ENCODE peak calls at places on chromosomes 3 and 15, in eight cellular contexts. W is H1, S is stomach, Q is PC-9, A is ovary, J is right lobe of liver, G is psoas muscle, T is bronchial epithelial cell. L is an unnamed sample.

GRCh38 chr3:133410191-133410892 is 10.5 kb downstream of the BFSP2 start:
- DNase-seq in J (no peak), G (no peak), A (no peak), W (no peak), Q (no peak), S (no peak), T (no peak), L (no peak)

GRCh38 chr3:140206196-140207040 is 271.4 kb downstream of the CLSTN2 start:
- DNase-seq in A (no peak), S (no peak), G (no peak), Q (peak; percentile 6), T (peak; percentile 37), W (no peak), J (no peak), L (no peak)

GRCh38 chr3:18951333-18951732 is 197.0 kb upstream of the KCNH8 start:
- DNase-seq in S (no peak), A (no peak), W (no peak), T (no peak), G (no peak), J (no peak), Q (no peak), L (no peak)

GRCh38 chr3:36697397-36698001 is 66.9 kb downstream of the DCLK3 start:
- DNase-seq in T (no peak), A (no peak), Q (no peak), W (no peak), G (no peak), S (no peak), J (no peak), L (no peak)

GRCh38 chr3:61924065-61924740 is 362.8 kb downstream of the PTPRG start:
- DNase-seq in G (peak; percentile 45), S (no peak), W (no peak), A (no peak), J (peak; percentile 88), Q (no peak), T (no peak), L (no peak)

GRCh38 chr3:189123595-189124387 is 48.0 kb upstream of the TPRG1 start:
- DNase-seq in W (no peak), J (peak; percentile 79), T (no peak), S (no peak), Q (no peak), G (peak; percentile 19), A (peak; percentile 54), L (no peak)

GRCh38 chr3:12198301-12198700 is 39.6 kb upstream of the TIMP4 start:
- DNase-seq in J (no peak), Q (no peak), W (no peak), A (no peak), G (no peak), S (no peak), T (peak; percentile 71), L (no peak)

GRCh38 chr15:88470625-88471372 is 3.3 kb downstream of the MRPS11 start:
- DNase-seq in S (no peak), Q (no peak), A (no peak), J (no peak), T (no peak), W (no peak), G (no peak), L (no peak)

GRCh38 chr3:115321396-115321795 is 174.3 kb upstream of the ZBTB20 start:
- DNase-seq in Q (no peak), A (no peak), G (no peak), W (no peak), S (no peak), T (peak; percentile 13), J (no peak), L (peak; percentile 58)

GRCh38 chr15:48191574-48192225 is at the start of gene CTXN2:
- DNase-seq in T (peak; percentile 8), Q (no peak), S (no peak), G (no peak), A (no peak), W (peak; percentile 54), J (no peak), L (no peak)

GRCh38 chr3:171532294-171532693 is 72.1 kb upstream of the TNIK start:
- DNase-seq in Q (no peak), T (no peak), A (no peak), G (no peak), J (no peak), W (no peak), S (no peak), L (no peak)

GRCh38 chr15:74180689-74181602 is 7.4 kb downstream of the ISLR start:
- DNase-seq in Q (no peak), A (peak; percentile 41), G (no peak), S (no peak), W (no peak), J (no peak), T (no peak), L (no peak)

GRCh38 chr15:74182131-74182530 is 8.6 kb downstream of the ISLR start:
- DNase-seq in Q (no peak), J (no peak), A (peak; percentile 27), T (no peak), S (no peak), W (no peak), G (no peak), L (no peak)

GRCh38 chr15:74185949-74186348 is 12.4 kb downstream of the ISLR start:
- DNase-seq in S (no peak), W (no peak), Q (no peak), A (no peak), J (no peak), T (peak; percentile 68), G (no peak), L (no peak)

GRCh38 chr15:74188216-74188615 is 14.4 kb downstream of the STRA6 start:
- DNase-seq in G (no peak), S (no peak), T (no peak), J (no peak), W (no peak), Q (no peak), A (no peak), L (no peak)

GRCh38 chr15:74184582-74185091 is 11.1 kb downstream of the ISLR start:
- DNase-seq in J (no peak), S (no peak), W (no peak), G (peak; percentile 11), Q (no peak), A (no peak), T (peak; percentile 42), L (no peak)
- H3K4me3 ChIP-seq in J (no peak overlapping the region), S (no peak overlapping the region), W (no peak overlapping the region), G (no peak overlapping the region), Q (no peak overlapping the region), A (no peak overlapping the region), T (no peak overlapping the region), L (no peak overlapping the region)

GRCh38 chr3:57855281-57855680 is 99.2 kb downstream of the SLMAP start:
- DNase-seq in J (no peak), A (no peak), Q (no peak), S (no peak), W (no peak), G (no peak), T (peak; percentile 42), L (no peak)

GRCh38 chr3:57852896-57853295 is 96.8 kb downstream of the SLMAP start:
- DNase-seq in W (no peak), S (no peak), G (no peak), T (peak; percentile 40), A (no peak), Q (no peak), J (no peak), L (peak; percentile 17)

GRCh38 chr3:57855943-57856342 is 99.8 kb downstream of the SLMAP start:
- DNase-seq in J (no peak), S (no peak), W (no peak), Q (no peak), T (no peak), A (no peak), G (no peak), L (no peak)

GRCh38 chr3:57851304-57851703 is 95.2 kb downstream of the SLMAP start:
- DNase-seq in T (no peak), W (no peak), J (no peak), Q (no peak), S (no peak), A (no peak), G (no peak), L (no peak)

DNA sequence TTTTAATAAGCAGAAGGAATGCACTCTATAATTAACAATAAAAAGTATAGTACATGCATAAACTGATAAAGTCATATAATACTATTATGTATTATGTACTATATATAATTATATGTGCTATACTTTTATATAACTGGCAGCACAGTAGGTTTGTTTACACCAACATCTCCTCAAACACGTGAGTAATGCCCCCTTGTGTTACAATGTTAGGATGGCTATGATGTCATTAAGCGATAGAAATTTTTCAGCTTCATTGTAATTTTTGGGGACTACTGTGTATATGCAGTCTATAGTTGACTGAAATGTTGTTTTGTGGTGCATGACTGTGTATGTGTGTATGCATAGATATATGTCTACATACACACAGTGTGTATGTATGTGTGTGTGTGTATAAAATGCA is 100.6 kb downstream of the SLMAP start:
- DNase-seq in W (no peak), S (no peak), J (no peak), T (peak; percentile 17), G (no peak), Q (no peak), A (no peak), L (no peak)
- TF ChIP-seq CTCF in W (no peak), S (no peak), J (peak; percentile 7), T (no peak), G (no peak), Q (peak; percentile 23), A (no peak), L (peak; percentile 23)

GRCh38 chr15:50380089-50380488 is 25.1 kb upstream of the GABPB1 start:
- DNase-seq in T (no peak), Q (no peak), A (no peak), G (no peak), J (no peak), S (no peak), W (no peak), L (no peak)
- H3K36me3 ChIP-seq in T (no peaks in the 10 kb centered on the region), Q (no peaks in the 10 kb centered on the region), A (no peaks in the 10 kb centered on the region), G (no peaks in the 10 kb centered on the region), J (no peaks in the 10 kb centered on the region), S (no peaks in the 10 kb centered on the region), W (no peaks in the 10 kb centered on the region), L (no peaks in the 10 kb centered on the region)

GRCh38 chr3:168843481-168843880 is 747.8 kb upstream of the GOLIM4 start:
- DNase-seq in G (no peak), W (no peak), S (no peak), Q (no peak), A (no peak), T (no peak), J (no peak), L (no peak)

GRCh38 chr3:168850109-168850508 is 754.4 kb upstream of the GOLIM4 start:
- DNase-seq in S (no peak), A (no peak), T (peak; percentile 31), Q (no peak), W (no peak), G (no peak), J (no peak), L (no peak)

GRCh38 chr3:168844502-168845482 is 749.1 kb upstream of the GOLIM4 start:
- DNase-seq in A (no peak), Q (no peak), J (no peak), S (no peak), G (no peak), W (no peak), T (no peak), L (no peak)

DNA sequence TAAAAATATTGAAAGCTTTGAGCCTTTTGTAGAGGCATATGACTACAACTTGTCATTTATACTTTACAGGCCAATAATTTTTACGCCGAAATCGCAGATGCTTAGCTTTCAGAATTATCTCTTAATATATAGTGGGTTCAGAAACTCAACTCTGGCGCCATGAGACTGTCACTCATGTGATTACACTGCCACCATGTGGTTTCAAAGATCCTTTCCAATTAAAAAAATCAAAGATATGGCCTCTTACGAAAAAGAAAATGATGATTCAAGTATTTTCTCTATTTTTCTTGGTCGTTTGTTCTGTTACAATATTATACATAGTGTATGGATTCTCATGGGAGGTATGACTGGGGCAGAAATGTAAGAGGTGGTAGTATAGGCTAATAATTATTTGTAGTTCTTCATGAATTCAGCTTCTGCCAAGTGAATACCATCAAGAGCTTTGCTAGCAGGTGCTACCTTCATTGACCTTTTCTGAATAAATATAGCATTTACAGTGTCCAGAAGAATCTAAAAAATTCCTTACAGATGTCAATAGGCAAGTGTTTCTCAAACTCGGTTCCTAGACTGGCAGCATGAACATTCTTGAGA is 751.7 kb upstream of the GOLIM4 start:
- DNase-seq in Q (peak; percentile 38), T (peak; percentile 43), S (no peak), J (no peak), G (no peak), A (no peak), W (no peak), L (no peak)
- H3K4me3 ChIP-seq in Q (no peak overlapping the region), T (no peak overlapping the region), S (no peak overlapping the region), J (no peak overlapping the region), G (no peak overlapping the region), A (no peak overlapping the region), W (no peak overlapping the region), L (no peak overlapping the region)